ENCODE peak calls at places on chromosomes 16 and 17, in five cellular contexts. C is adipocyte, G is neuronal stem cell, X is mesendoderm, Y is fibroblast of lung. H is an unnamed sample.

GRCh38 chr17:61809816-61810392 is 53.4 kb downstream of the BRIP1 start:
- DNase-seq in Y (peak), G (no peak), X (no peak), C (peak), H (no peak)

GRCh38 chr17:16052486-16052885 is 52.9 kb downstream of the TTC19 start:
- DNase-seq in G (no peak), C (peak), X (no peak), Y (peak), H (no peak)

GRCh38 chr16:4261557-4262172 is 11.2 kb downstream of the TFAP4 start:
- DNase-seq in C (no peak), Y (peak), G (peak), X (peak), H (no peak)

GRCh38 chr17:61307905-61308886 is 91.4 kb upstream of the TBX2 start:
- DNase-seq in X (no peak), Y (peak), G (no peak), C (peak), H (no peak)

GRCh38 chr17:38341035-38341721 is 2.6 kb downstream of the GPR179 start:
- DNase-seq in X (peak), G (no peak), Y (no peak), C (peak), H (no peak)

GRCh38 chr16:12211870-12212690 is 235.5 kb downstream of the SNX29 start:
- DNase-seq in G (no peak), C (no peak), X (no peak), Y (no peak), H (no peak)

GRCh38 chr16:85656351-85657266 is 32.1 kb downstream of the GINS2 start:
- DNase-seq in G (no peak), C (no peak), Y (no peak), X (no peak), H (no peak)

GRCh38 chr16:11757671-11758545 is 15.3 kb upstream of the TXNDC11 start:
- DNase-seq in G (no peak), Y (peak), X (no peak), C (peak), H (no peak)

GRCh38 chr16:85445779-85446222 is 167.3 kb upstream of the GSE1 start:
- DNase-seq in C (no peak), Y (no peak), G (no peak), X (no peak), H (no peak)

GRCh38 chr17:69018022-69018615 is 42.6 kb downstream of the ABCA9 start:
- DNase-seq in Y (no peak), C (no peak), X (no peak), G (no peak), H (no peak)

GRCh38 chr16:87329436-87330256 is 12.5 kb upstream of the C16orf95 start:
- DNase-seq in C (no peak), G (no peak), X (no peak), Y (no peak), H (no peak)

GRCh38 chr16:89052824-89053724 is 40.6 kb upstream of the ACSF3 start:
- DNase-seq in G (no peak), X (no peak), Y (peak), C (no peak), H (no peak)

GRCh38 chr17:343875-344752 is 8.5 kb downstream of the RPH3AL start:
- DNase-seq in Y (no peak), G (no peak), X (no peak), C (no peak), H (no peak)

GRCh38 chr16:68590201-68590994 is 51.3 kb downstream of the ZFP90 start:
- DNase-seq in Y (peak), G (peak), X (peak), C (peak), H (no peak)

GRCh38 chr17:1764274-1764673 is 2.4 kb downstream of the SERPINF1 start:
- DNase-seq in C (peak), X (no peak), Y (peak), G (no peak), H (peak)

GRCh38 chr17:68777243-68777855 is 176.2 kb upstream of the FAM20A start:
- DNase-seq in X (peak), C (peak), G (peak), Y (peak), H (peak)

GRCh38 chr17:28746611-28747045 is 2.8 kb downstream of the TRAF4 start:
- DNase-seq in Y (no peak), C (no peak), G (no peak), X (peak), H (no peak)

GRCh38 chr16:14672403-14672971 is 21.6 kb downstream of the PLA2G10 start:
- DNase-seq in X (no peak), Y (no peak), G (no peak), C (no peak), H (peak)

GRCh38 chr16:54821731-54822130 is 108.9 kb upstream of the IRX5 start:
- DNase-seq in X (no peak), Y (no peak), G (no peak), C (no peak), H (no peak)

GRCh38 chr16:29909398-29909797 is 9.1 kb downstream of the ASPHD1 start:
- DNase-seq in C (peak), Y (peak), G (no peak), X (no peak), H (no peak)

GRCh38 chr16:77304134-77304533 is 104.9 kb downstream of the SYCE1L start:
- DNase-seq in X (no peak), Y (no peak), C (no peak), G (no peak), H (no peak)

GRCh38 chr17:6539871-6540270 is 16.5 kb downstream of the PITPNM3 start:
- DNase-seq in Y (no peak), G (no peak), X (no peak), C (no peak), H (no peak)

GRCh38 chr16:29148867-29149272 is 164.0 kb downstream of the LAT start:
- DNase-seq in X (no peak), C (no peak), G (no peak), Y (no peak), H (no peak)

GRCh38 chr17:4636474-4637100 is 4.9 kb downstream of the ALOX15 start:
- DNase-seq in G (no peak), C (no peak), X (no peak), Y (no peak), H (no peak)

GRCh38 chr17:50206604-50207293 is 5.3 kb upstream of the COL1A1 start:
- DNase-seq in X (peak), Y (peak), C (peak), G (no peak), H (no peak)

GRCh38 chr16:74650966-74651567 is 15.6 kb downstream of the RFWD3 start:
- DNase-seq in X (no peak), Y (no peak), C (peak), G (no peak), H (no peak)

GRCh38 chr17:38871247-38871991 is 1.6 kb downstream of the LASP1 start:
- DNase-seq in X (peak), Y (peak), G (no peak), C (peak), H (peak)

GRCh38 chr16:52861614-52862022 is 191.1 kb downstream of the CHD9NB start:
- DNase-seq in G (peak), Y (peak), C (no peak), X (peak), H (no peak)

GRCh38 chr16:27642753-27643152 is 92.8 kb downstream of the KATNIP start:
- DNase-seq in G (no peak), Y (peak), C (peak), X (peak), H (no peak)

GRCh38 chr17:4198995-4199394 is 56.0 kb downstream of the CYB5D2 start:
- DNase-seq in C (no peak), X (no peak), Y (no peak), G (no peak), H (no peak)

GRCh38 chr17:63926164-63926563 is 6.0 kb downstream of the CD79B start:
- DNase-seq in X (no peak), C (no peak), G (no peak), Y (no peak), H (no peak)

GRCh38 chr17:44920565-44920940 is 5.3 kb upstream of the GFAP start:
- DNase-seq in G (no peak), X (no peak), C (no peak), Y (no peak), H (no peak)

GRCh38 chr16:31148281-31148728 is 1.6 kb downstream of the PRSS36 start:
- DNase-seq in X (no peak), C (no peak), G (no peak), Y (no peak), H (no peak)

GRCh38 chr16:85923153-85924021 is 24.4 kb downstream of the IRF8 start:
- DNase-seq in X (no peak), C (peak), G (no peak), Y (peak), H (no peak)

GRCh38 chr16:12458591-12459400 is 344.9 kb downstream of the CPPED1 start:
- DNase-seq in C (no peak), X (no peak), G (no peak), Y (no peak), H (no peak)

GRCh38 chr16:56688762-56689161 is 6.5 kb downstream of the MT1X start:
- DNase-seq in Y (no peak), X (no peak), G (no peak), C (no peak), H (no peak)

GRCh38 chr17:55432358-55433028 is 10.9 kb upstream of the MMD start:
- DNase-seq in C (no peak), X (no peak), Y (peak), G (no peak), H (no peak)

GRCh38 chr17:18004345-18004744 is 31.7 kb downstream of the DRC3 start:
- DNase-seq in G (no peak), Y (no peak), X (no peak), C (no peak), H (no peak)

DNA sequence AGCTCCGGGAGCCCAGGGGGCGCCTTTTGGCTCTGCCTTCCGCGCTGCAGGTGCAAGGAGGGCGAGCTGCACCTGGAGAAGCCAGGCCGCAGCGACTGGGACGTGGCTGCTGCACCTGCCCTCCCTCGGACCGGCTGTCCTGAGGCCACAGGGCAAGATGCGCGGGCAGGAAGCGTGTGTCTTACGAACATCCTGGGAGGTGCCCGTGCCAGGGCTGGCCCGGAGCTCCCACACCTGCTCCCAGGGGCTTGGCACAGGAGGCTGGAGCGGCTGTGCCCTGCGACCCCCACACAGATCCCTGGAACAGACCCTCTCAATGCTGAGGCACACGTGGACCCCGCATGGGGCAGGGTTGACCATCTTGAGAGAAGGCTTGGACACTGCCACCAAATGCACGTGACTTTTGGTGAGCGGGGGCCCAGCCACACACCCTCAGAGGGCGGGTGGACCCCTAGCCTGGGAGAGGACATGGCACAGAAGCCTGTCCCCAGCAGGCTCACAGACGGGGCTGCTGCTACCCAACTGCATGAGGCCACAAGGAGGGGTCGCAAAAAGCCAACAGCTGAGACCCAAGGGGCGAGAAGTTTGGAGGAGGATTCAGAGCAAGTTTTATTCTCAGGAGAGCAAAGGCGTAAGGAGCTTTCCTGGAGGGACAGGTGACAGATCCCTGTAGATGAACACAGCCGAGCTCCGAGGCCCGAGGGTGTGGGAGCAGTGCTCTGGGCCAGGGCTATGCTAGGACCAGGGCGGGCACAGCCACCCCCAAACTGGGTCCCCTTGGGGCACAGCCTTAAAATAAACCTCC is 11.4 kb downstream of the NDUFAF8 start:
- DNase-seq in G (no peak), Y (no peak), X (no peak), C (no peak), H (no peak)
- H3K9ac ChIP-seq in G (no peak), Y (no peak), X (no peak), C (no peak), H (no peak)

GRCh38 chr17:79993390-79994221 is 42.1 kb downstream of the TBC1D16 start:
- DNase-seq in Y (peak), G (no peak), C (peak), X (peak), H (peak)
- H3K9ac ChIP-seq in Y (no peak), G (no peak), C (peak), X (peak), H (peak)

DNA sequence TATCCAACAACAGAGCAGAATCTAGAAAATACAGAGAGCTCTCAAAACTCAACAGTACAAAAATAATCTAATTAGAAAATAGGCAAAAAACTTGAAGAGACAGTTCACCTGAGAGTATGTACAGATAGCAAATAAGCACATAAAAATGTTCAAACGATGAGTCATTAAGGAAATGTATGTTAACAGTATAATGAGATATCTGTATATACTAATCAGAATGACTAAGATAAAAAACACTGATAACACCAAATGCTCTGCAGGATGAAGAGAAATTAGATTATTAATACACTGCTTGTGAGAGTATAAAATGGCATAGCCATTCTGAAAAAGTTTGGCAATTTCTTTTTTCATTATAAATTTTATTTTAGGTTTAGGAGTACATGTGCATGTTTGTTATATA is 1307.6 kb upstream of the GOT2 start:
- DNase-seq in Y (no peak), C (no peak), X (no peak), G (no peak), H (no peak)
- H3K9ac ChIP-seq in Y (no peak), C (no peak), X (no peak), G (no peak), H (no peak)

GRCh38 chr17:27497696-27498095 is 41.4 kb downstream of the KSR1 start:
- DNase-seq in C (no peak), G (no peak), Y (no peak), X (no peak), H (no peak)

GRCh38 chr17:27496005-27496404 is 39.8 kb downstream of the KSR1 start:
- DNase-seq in C (no peak), G (no peak), Y (no peak), X (no peak), H (no peak)

GRCh38 chr17:27495460-27495859 is 39.2 kb downstream of the KSR1 start:
- DNase-seq in Y (no peak), G (no peak), C (peak), X (no peak), H (no peak)

GRCh38 chr17:27496501-27496943 is 40.3 kb downstream of the KSR1 start:
- DNase-seq in G (no peak), Y (no peak), X (peak), C (no peak), H (no peak)

GRCh38 chr17:27496971-27497370 is 40.7 kb downstream of the KSR1 start:
- DNase-seq in C (no peak), X (no peak), Y (no peak), G (no peak), H (no peak)
- H3K9ac ChIP-seq in C (no peak), X (no peak), Y (no peak), G (no peak), H (no peak)